ENCODE peak calls at places on chromosomes 6 and 20, in eight cellular contexts. Z, K, W, I, O, S, U and A are unnamed samples.

GRCh38 chr20:43243672-43244269 is 54.1 kb upstream of the PTPRT start:
- DNase-seq in Z (no peak), K (no peak), W (peak), I (no peak), O (no peak), S (peak), U (no peak), A (no peak)

GRCh38 chr20:51388756-51389542 is 153.6 kb downstream of the NFATC2 start:
- DNase-seq in Z (no peak), K (peak), W (no peak), I (no peak), O (no peak), S (no peak), U (no peak), A (no peak)

GRCh38 chr6:26055670-26056582 is 31.3 kb upstream of the HFE start:
- DNase-seq in Z (peak), K (peak), W (peak), I (peak), O (peak), S (peak), U (peak), A (peak)

GRCh38 chr20:15288076-15288475 is 950.7 kb upstream of the FLRT3 start:
- DNase-seq in Z (no peak), K (no peak), W (no peak), I (no peak), O (no peak), S (no peak), U (no peak), A (no peak)

GRCh38 chr20:46356195-46357029 is 48.1 kb upstream of the CDH22 start:
- DNase-seq in Z (no peak), K (no peak), W (no peak), I (no peak), O (no peak), S (no peak), U (no peak), A (no peak)

GRCh38 chr6:157457787-157458186 is 76.8 kb downstream of the ZDHHC14 start:
- DNase-seq in Z (no peak), K (no peak), W (no peak), I (no peak), O (no peak), S (no peak), U (peak), A (no peak)

GRCh38 chr20:21432911-21433310 is 35.6 kb upstream of the NKX2-4 start:
- DNase-seq in Z (no peak), K (no peak), W (no peak), I (no peak), O (no peak), S (no peak), U (no peak), A (no peak)

GRCh38 chr20:49699200-49699992 is 14.3 kb downstream of the B4GALT5 start:
- DNase-seq in Z (no peak), K (no peak), W (peak), I (no peak), O (no peak), S (no peak), U (no peak), A (no peak)

GRCh38 chr6:97026298-97026697 is 101.8 kb downstream of the KLHL32 start:
- DNase-seq in Z (no peak), K (no peak), W (no peak), I (no peak), O (no peak), S (no peak), U (no peak), A (no peak)

GRCh38 chr20:39021748-39022147 is 59.6 kb downstream of the DHX35 start:
- DNase-seq in Z (no peak), K (no peak), W (no peak), I (no peak), O (no peak), S (no peak), U (no peak), A (no peak)

GRCh38 chr6:108442770-108443520 is 117.8 kb upstream of the FOXO3 start:
- DNase-seq in Z (no peak), K (no peak), W (no peak), I (no peak), O (no peak), S (no peak), U (no peak), A (no peak)

GRCh38 chr6:35599761-35600658 is 87.3 kb upstream of the TULP1 start:
- DNase-seq in Z (no peak), K (no peak), W (no peak), I (no peak), O (no peak), S (no peak), U (no peak), A (no peak)
- H3K27ac ChIP-seq in Z (peak), K (peak), W (peak), I (no peak), O (peak), S (peak), U (peak), A (peak)

GRCh38 chr20:44969320-44969879 is 3.1 kb downstream of the STK4 start:
- DNase-seq in Z (no peak), K (no peak), W (no peak), I (no peak), O (no peak), S (no peak), U (no peak), A (no peak)

GRCh38 chr20:44966030-44966961 is at the start of gene STK4:
- DNase-seq in Z (peak), K (peak), W (peak), I (peak), O (peak), S (peak), U (peak), A (peak)

GRCh38 chr20:44973053-44973452 is 6.7 kb downstream of the STK4 start:
- DNase-seq in Z (no peak), K (no peak), W (no peak), I (no peak), O (no peak), S (no peak), U (no peak), A (no peak)

GRCh38 chr20:44967207-44967807 is 995 bp downstream of the STK4 start:
- DNase-seq in Z (no peak), K (no peak), W (no peak), I (no peak), O (no peak), S (no peak), U (no peak), A (no peak)

DNA sequence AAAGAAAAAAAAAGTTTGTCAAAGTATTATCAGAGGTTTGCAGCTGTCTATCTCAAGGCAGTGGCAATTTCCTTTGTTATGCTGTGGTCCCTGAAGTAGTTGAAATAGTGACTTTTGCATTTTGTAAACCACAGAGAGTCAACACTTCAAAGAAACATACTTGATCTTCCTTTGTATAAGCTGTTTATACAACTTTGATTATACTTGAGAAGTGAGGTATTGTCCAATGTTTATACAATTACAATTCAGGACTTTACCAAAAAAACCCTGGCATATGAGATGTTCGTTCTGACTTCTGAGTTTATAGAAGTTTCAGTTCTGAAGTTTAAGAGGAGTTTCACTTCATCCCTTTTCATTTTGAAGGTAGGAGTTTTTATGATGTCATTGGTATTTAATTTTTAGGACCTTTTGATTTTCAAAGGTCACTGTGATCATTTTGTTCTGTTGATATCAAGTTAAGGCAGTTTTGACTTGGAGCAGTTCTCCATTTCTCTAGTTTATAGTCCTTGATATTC is 4.0 kb downstream of the STK4 start:
- DNase-seq in Z (no peak), K (no peak), W (no peak), I (no peak), O (no peak), S (no peak), U (no peak), A (no peak)
- H3K27ac ChIP-seq in Z (no peak), K (no peak), W (no peak), I (no peak), O (peak), S (no peak), U (peak), A (no peak)

GRCh38 chr6:16619017-16619416 is 142.2 kb downstream of the ATXN1 start:
- DNase-seq in Z (no peak), K (no peak), W (no peak), I (no peak), O (no peak), S (no peak), U (no peak), A (no peak)
- H3K27ac ChIP-seq in Z (no peak), K (no peak), W (no peak), I (no peak), O (peak), S (no peak), U (no peak), A (no peak)

GRCh38 chr6:18495236-18495635 is 108.1 kb downstream of the RNF144B start:
- DNase-seq in Z (no peak), K (no peak), W (no peak), I (no peak), O (no peak), S (no peak), U (peak), A (no peak)

GRCh38 chr6:18493421-18493891 is 106.3 kb downstream of the RNF144B start:
- DNase-seq in Z (no peak), K (no peak), W (peak), I (no peak), O (no peak), S (no peak), U (peak), A (peak)

GRCh38 chr6:18496462-18496861 is 109.3 kb downstream of the RNF144B start:
- DNase-seq in Z (no peak), K (no peak), W (no peak), I (no peak), O (no peak), S (no peak), U (peak), A (no peak)

GRCh38 chr6:18491303-18492090 is 104.3 kb downstream of the RNF144B start:
- DNase-seq in Z (no peak), K (no peak), W (no peak), I (no peak), O (no peak), S (no peak), U (peak), A (no peak)

GRCh38 chr6:18492957-18493356 is 105.8 kb downstream of the RNF144B start:
- DNase-seq in Z (no peak), K (no peak), W (no peak), I (no peak), O (no peak), S (no peak), U (peak), A (no peak)
- H3K27ac ChIP-seq in Z (no peak), K (no peak), W (peak), I (no peak), O (no peak), S (no peak), U (no peak), A (no peak)